ENCODE peak calls at places on chromosome 19, in eight cellular contexts. K is CD8-positive, alpha-beta T cell; O is Peyer's patch; I is cardiac muscle cell; Q is naive thymus-derived CD4-positive, alpha-beta T cell; V is breast epithelium; S is fibroblast of lung; Y is body of pancreas. M is an unnamed sample. For H3K4me1 and H3K27me3, the result is how much of the 10 kb centered on the place peaks cover.

GRCh38 chr19:13024958-13025653 is 29.8 kb downstream of the NFIX start:
- DNase-seq in K (no peak), O (no peak), I (no peak), Q (no peak), V (no peak), S (no peak), Y (no peak), M (no peak)

GRCh38 chr19:5497297-5497696 is 42.1 kb downstream of the ZNRF4 start:
- DNase-seq in K (no peak), O (no peak), I (no peak), Q (no peak), V (no peak), S (no peak), Y (no peak), M (no peak)

GRCh38 chr19:33690461-33691427 is 69.0 kb downstream of the CHST8 start:
- DNase-seq in K (no peak), O (no peak), I (no peak), Q (no peak), V (no peak), S (no peak), Y (no peak), M (no peak)

GRCh38 chr19:55088543-55089265 is 13.0 kb downstream of the EPS8L1 start:
- DNase-seq in K (peak), O (peak), I (peak), Q (peak), V (no peak), S (peak), Y (peak), M (peak)

GRCh38 chr19:5085566-5085965 is 116.7 kb downstream of the KDM4B start:
- DNase-seq in K (no peak), O (no peak), I (no peak), Q (no peak), V (no peak), S (no peak), Y (no peak), M (no peak)

GRCh38 chr19:4866595-4867424 is 657 bp downstream of the PLIN3 start:
- DNase-seq in K (peak), O (peak), I (peak), Q (peak), V (peak), S (peak), Y (peak), M (peak)

GRCh38 chr19:35486268-35486708 is 4.0 kb downstream of the KRTDAP start:
- DNase-seq in K (no peak), O (no peak), I (no peak), Q (no peak), V (no peak), S (no peak), Y (no peak), M (no peak)

GRCh38 chr19:45575216-45575615 is 9.4 kb downstream of the OPA3 start:
- DNase-seq in K (no peak), O (no peak), I (no peak), Q (no peak), V (no peak), S (no peak), Y (no peak), M (no peak)

GRCh38 chr19:39362682-39363657 is 20.7 kb downstream of the SAMD4B start:
- DNase-seq in K (no peak), O (no peak), I (no peak), Q (no peak), V (no peak), S (peak), Y (no peak), M (peak)

GRCh38 chr19:13033819-13034611 is 38.7 kb downstream of the NFIX start:
- DNase-seq in K (peak), O (peak), I (peak), Q (no peak), V (peak), S (peak), Y (peak), M (peak)

GRCh38 chr19:43799502-43800142 is 2.6 kb downstream of the LYPD5 start:
- DNase-seq in K (no peak), O (no peak), I (no peak), Q (no peak), V (no peak), S (no peak), Y (no peak), M (no peak)

GRCh38 chr19:6393982-6394412 is 1.0 kb upstream of the GTF2F1 start:
- DNase-seq in K (peak), O (no peak), I (no peak), Q (no peak), V (no peak), S (no peak), Y (no peak), M (no peak)

GRCh38 chr19:41355035-41355434 is 1.3 kb upstream of the TGFB1 start:
- DNase-seq in K (no peak), O (no peak), I (no peak), Q (no peak), V (no peak), S (no peak), Y (no peak), M (no peak)

GRCh38 chr19:45827459-45828093 is 12.5 kb upstream of the RSPH6A start:
- DNase-seq in K (no peak), O (no peak), I (no peak), Q (no peak), V (no peak), S (no peak), Y (no peak), M (no peak)

GRCh38 chr19:33214621-33215020 is 11.0 kb downstream of the SLC7A10 start:
- DNase-seq in K (no peak), O (no peak), I (peak), Q (no peak), V (no peak), S (peak), Y (no peak), M (peak)

GRCh38 chr19:3254520-3254919 is 30.1 kb downstream of the CELF5 start:
- DNase-seq in K (no peak), O (no peak), I (no peak), Q (no peak), V (no peak), S (no peak), Y (no peak), M (no peak)

GRCh38 chr19:3479819-3480215 is 508 bp downstream of the SMIM24 start:
- DNase-seq in K (no peak), O (no peak), I (no peak), Q (peak), V (no peak), S (no peak), Y (no peak), M (no peak)

GRCh38 chr19:47331490-47331889 is 485 bp upstream of the C5AR2 start:
- DNase-seq in K (no peak), O (no peak), I (no peak), Q (no peak), V (no peak), S (no peak), Y (no peak), M (no peak)

GRCh38 chr19:8250596-8250995 is 41.4 kb downstream of the CERS4 start:
- DNase-seq in K (no peak), O (no peak), I (no peak), Q (no peak), V (no peak), S (no peak), Y (no peak), M (no peak)

GRCh38 chr19:4292515-4292914 is 9.7 kb downstream of the TMIGD2 start:
- DNase-seq in K (no peak), O (no peak), I (no peak), Q (no peak), V (no peak), S (no peak), Y (no peak), M (no peak)

GRCh38 chr19:1967087-1967608 is 26.2 kb downstream of the CSNK1G2 start:
- DNase-seq in K (no peak), O (no peak), I (no peak), Q (peak), V (no peak), S (no peak), Y (no peak), M (no peak)

GRCh38 chr19:10268077-10268476 is 2.8 kb upstream of the ICAM1 start:
- DNase-seq in K (no peak), O (no peak), I (no peak), Q (no peak), V (no peak), S (no peak), Y (no peak), M (no peak)

GRCh38 chr19:10270616-10271394 is at the start of gene ICAM1:
- DNase-seq in K (peak), O (peak), I (no peak), Q (peak), V (peak), S (peak), Y (peak), M (peak)

GRCh38 chr19:10271543-10272086 is 695 bp downstream of the ICAM1 start:
- DNase-seq in K (no peak), O (peak), I (no peak), Q (no peak), V (no peak), S (no peak), Y (no peak), M (no peak)

GRCh38 chr19:10269333-10270179 is 1.4 kb upstream of the ICAM1 start:
- DNase-seq in K (peak), O (peak), I (peak), Q (peak), V (peak), S (peak), Y (peak), M (peak)

DNA sequence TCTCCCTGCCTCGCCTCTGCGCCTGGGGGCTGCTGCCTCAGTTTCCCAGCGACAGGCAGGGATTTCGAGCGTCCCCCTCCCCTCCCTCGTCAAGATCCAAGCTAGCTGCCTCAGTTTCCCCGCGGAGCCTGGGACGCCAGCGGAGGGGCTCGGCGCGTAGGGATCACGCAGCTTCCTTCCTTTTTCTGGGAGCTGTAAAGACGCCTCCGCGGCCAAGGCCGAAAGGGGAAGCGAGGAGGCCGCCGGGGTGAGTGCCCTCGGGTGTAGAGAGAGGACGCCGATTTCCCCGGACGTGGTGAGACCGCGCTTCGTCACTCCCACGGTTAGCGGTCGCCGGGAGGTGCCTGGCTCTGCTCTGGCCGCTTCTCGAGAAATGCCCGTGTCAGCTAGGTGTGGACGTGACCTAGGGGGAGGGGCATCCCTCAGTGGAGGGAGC is 722 bp upstream of the ICAM1 start:
- DNase-seq in K (peak), O (peak), I (no peak), Q (peak), V (no peak), S (no peak), Y (peak), M (no peak)
- H3K4me1 ChIP-seq in K (under half), O (under half), I (under half), Q (under half), V (under half), S (under half), Y (under half), M (under half)

GRCh38 chr19:50910722-50911121 is 473 bp downstream of the KLK4 start:
- DNase-seq in K (no peak), O (no peak), I (no peak), Q (no peak), V (no peak), S (no peak), Y (no peak), M (no peak)

GRCh38 chr19:50912102-50912599 is 956 bp upstream of the KLK4 start:
- DNase-seq in K (no peak), O (no peak), I (no peak), Q (no peak), V (no peak), S (no peak), Y (no peak), M (no peak)

GRCh38 chr19:50911206-50912101 is at the start of gene KLK4:
- DNase-seq in K (no peak), O (no peak), I (no peak), Q (no peak), V (no peak), S (no peak), Y (no peak), M (no peak)

GRCh38 chr19:50912727-50913716 is 1.8 kb upstream of the KLK4 start:
- DNase-seq in K (no peak), O (no peak), I (no peak), Q (no peak), V (no peak), S (no peak), Y (no peak), M (no peak)

DNA sequence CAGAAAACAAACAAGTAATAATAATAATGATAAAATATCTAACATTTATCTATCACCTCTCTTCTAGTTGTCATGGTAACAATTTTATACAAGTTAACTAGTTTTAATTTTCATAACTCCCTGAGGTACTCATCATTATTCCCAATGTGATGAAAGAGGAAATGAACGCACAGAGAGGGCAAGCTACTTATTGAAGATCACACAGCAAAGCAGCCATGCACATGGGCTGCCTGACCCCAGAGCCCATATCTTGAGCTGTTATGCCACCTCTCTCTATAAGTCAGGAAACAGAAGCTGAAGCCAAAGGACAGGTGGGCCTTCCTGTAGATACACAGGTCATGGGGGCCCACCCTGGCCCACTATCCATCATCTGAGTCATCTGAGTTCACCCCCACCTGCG is 4.9 kb upstream of the KLK4 start:
- DNase-seq in K (no peak), O (no peak), I (no peak), Q (no peak), V (no peak), S (no peak), Y (no peak), M (no peak)
- H3K27me3 ChIP-seq in K (under half), O (under half), I (half or more), Q (under half), V (under half), S (under half), Y (under half), M (half or more)

DNA sequence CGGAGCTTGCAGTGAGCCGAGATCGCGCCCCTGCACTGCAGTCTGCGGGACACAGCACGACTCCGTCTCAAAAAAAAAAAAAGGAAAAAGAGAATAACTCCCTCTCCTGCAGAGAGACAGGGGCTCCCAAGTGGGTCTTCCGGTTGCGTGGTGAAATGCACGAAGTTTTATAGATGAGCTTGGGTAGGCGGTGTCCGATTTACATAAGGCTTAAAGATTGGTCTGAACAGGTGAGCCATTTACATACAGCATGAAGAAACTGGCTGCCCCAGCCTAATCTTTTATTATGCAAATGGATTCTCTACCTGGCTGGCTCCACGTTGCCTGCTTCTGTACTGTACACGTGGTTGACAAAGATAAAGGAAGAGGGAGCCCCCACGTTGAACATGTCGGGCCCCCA is 19.5 kb downstream of the ADGRE2 start:
- DNase-seq in K (no peak), O (no peak), I (no peak), Q (no peak), V (no peak), S (no peak), Y (peak), M (no peak)
- H3K4me3 ChIP-seq in K (no peak), O (no peak), I (no peak), Q (no peak), V (no peak), S (no peak), Y (no peak), M (no peak)

GRCh38 chr19:17467471-17468301 is 2.6 kb upstream of the SLC27A1 start:
- DNase-seq in K (no peak), O (no peak), I (no peak), Q (no peak), V (no peak), S (no peak), Y (no peak), M (peak)
- H3K4me1 ChIP-seq in K (under half), O (under half), I (under half), Q (under half), V (under half), S (under half), Y (under half), M (under half)

DNA sequence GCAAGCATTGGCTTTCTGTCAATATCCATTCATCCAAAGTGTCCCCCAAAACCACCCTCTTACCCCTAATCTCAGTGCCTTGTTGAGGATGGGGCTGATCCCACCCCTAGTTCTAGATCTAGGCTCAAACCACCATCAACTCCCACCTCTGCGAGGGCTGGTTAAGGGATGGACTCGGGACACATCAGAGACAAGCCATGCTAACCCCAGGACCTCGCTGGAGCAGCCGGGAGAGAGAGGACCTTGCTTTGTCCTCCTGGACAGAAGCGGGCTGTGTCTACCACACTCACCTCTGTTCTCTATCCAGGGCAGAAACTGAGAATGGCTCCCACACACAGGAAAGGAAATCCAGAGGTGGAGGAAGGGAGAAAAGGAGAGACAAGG is 90.7 kb upstream of the UQCRFS1 start:
- DNase-seq in K (no peak), O (no peak), I (no peak), Q (no peak), V (no peak), S (no peak), Y (no peak), M (no peak)
- H3K27me3 ChIP-seq in K (under half), O (under half), I (under half), Q (under half), V (under half), S (under half), Y (under half), M (under half)

M was measured in adipocyte.